ENCODE peak calls at places on chromosome 11, in six cellular contexts. U is brain microvascular endothelial cell, T is SK-N-SH, Y is ovary, L is HCT116, K is GM23338. F is an unnamed sample.

GRCh38 chr11:66676931-66677598 is 622 bp downstream of the RBM4B start:
- DNase-seq in T (no peak), K (no peak), Y (no peak), L (no peak), U (no peak), F (no peak)

GRCh38 chr11:67418476-67419281 is 3.2 kb downstream of the CARNS1 start:
- DNase-seq in K (no peak), T (no peak), U (no peak), L (no peak), Y (no peak), F (no peak)

GRCh38 chr11:77517226-77517625 is 43.3 kb upstream of the PAK1 start:
- DNase-seq in T (no peak), L (no peak), K (no peak), Y (no peak), U (no peak), F (no peak)

GRCh38 chr11:15663778-15664218 is 549.1 kb downstream of the INSC start:
- DNase-seq in Y (no peak), K (peak; percentile 62), L (no peak), U (no peak), T (no peak), F (no peak)

GRCh38 chr11:134780486-134781155 is 368.6 kb upstream of the B3GAT1 start:
- DNase-seq in U (peak; percentile 62), Y (no peak), K (no peak), L (no peak), T (no peak), F (no peak)

GRCh38 chr11:95977534-95978174 is 53.7 kb upstream of the MTMR2 start:
- DNase-seq in U (peak; percentile 86), Y (no peak), L (no peak), T (no peak), K (no peak), F (no peak)

GRCh38 chr11:134079317-134079716 is 10.4 kb downstream of the JAM3 start:
- DNase-seq in L (no peak), K (no peak), Y (no peak), U (no peak), T (no peak), F (no peak)

GRCh38 chr11:108498046-108498815 is at the start of gene POGLUT3:
- DNase-seq in U (peak; percentile 17), Y (peak; percentile 62), K (peak; percentile 76), L (no peak), T (peak; percentile 93), F (no peak)

GRCh38 chr11:75400110-75400865 is 970 bp downstream of the RPS3 start:
- DNase-seq in L (no peak), Y (no peak), K (no peak), T (no peak), U (no peak), F (no peak)

GRCh38 chr11:132838621-132839020 is 693.7 kb downstream of the OPCML start:
- DNase-seq in T (no peak), K (no peak), L (no peak), Y (no peak), U (peak; percentile 70), F (peak; percentile 40)

GRCh38 chr11:130528301-130528651 is 79.8 kb downstream of the ADAMTS15 start:
- DNase-seq in T (no peak), L (no peak), K (no peak), U (no peak), Y (no peak), F (no peak)

GRCh38 chr11:46529086-46529905 is 64.5 kb downstream of the AMBRA1 start:
- DNase-seq in T (peak; percentile 83), U (peak; percentile 45), K (peak; percentile 91), Y (peak; percentile 61), L (peak; percentile 49), F (no peak)

GRCh38 chr11:71240865-71241691 is 11.3 kb downstream of the SHANK2 start:
- DNase-seq in T (peak; percentile 12), L (no peak), K (peak; percentile 65), Y (no peak), U (peak; percentile 90), F (no peak)

GRCh38 chr11:115279831-115280761 is 224.1 kb downstream of the CADM1 start:
- DNase-seq in Y (no peak), K (no peak), U (no peak), T (no peak), L (no peak), F (no peak)

GRCh38 chr11:93740802-93741093 is 547 bp downstream of the TAF1D start:
- DNase-seq in U (peak; percentile 46), Y (peak; percentile 58), L (no peak), T (peak; percentile 58), K (peak; percentile 63), F (peak; percentile 68)

GRCh38 chr11:1356478-1356960 is 33.2 kb upstream of the BRSK2 start:
- DNase-seq in T (no peak), Y (no peak), L (no peak), U (no peak), K (no peak), F (no peak)

GRCh38 chr11:100980156-100980555 is 149.5 kb downstream of the PGR start:
- DNase-seq in T (no peak), U (no peak), K (peak; percentile 60), Y (no peak), L (no peak), F (no peak)

GRCh38 chr11:12802418-12803085 is 128.3 kb downstream of the TEAD1 start:
- DNase-seq in Y (peak; percentile 82), K (peak; percentile 27), L (peak; percentile 97), U (peak; percentile 79), T (no peak), F (no peak)

GRCh38 chr11:44943696-44944095 is 7.0 kb downstream of the TP53I11 start:
- DNase-seq in U (no peak), L (no peak), T (no peak), K (no peak), Y (no peak), F (no peak)

GRCh38 chr11:88508808-88509581 is 171.5 kb upstream of the CTSC start:
- DNase-seq in Y (no peak), K (peak; percentile 74), T (peak; percentile 36), L (no peak), U (no peak), F (no peak)

GRCh38 chr11:62922653-62923371 is 1.6 kb upstream of the CHRM1 start:
- DNase-seq in L (no peak), K (peak; percentile 72), Y (no peak), U (no peak), T (no peak), F (peak; percentile 76)

GRCh38 chr11:64284048-64284961 is at the start of gene BAD:
- DNase-seq in Y (peak; percentile 96), T (peak; percentile 99), L (peak; percentile 82), U (peak; percentile 92), K (peak; percentile 98), F (peak; percentile 97)

GRCh38 chr11:128830290-128830813 is 36.7 kb downstream of the KCNJ1 start:
- DNase-seq in L (no peak), Y (no peak), U (no peak), T (no peak), K (no peak), F (no peak)

GRCh38 chr11:128831781-128832497 is 35.2 kb downstream of the KCNJ1 start:
- DNase-seq in U (no peak), Y (no peak), T (no peak), L (no peak), K (no peak), F (no peak)

GRCh38 chr11:128828350-128828749 is 38.7 kb downstream of the KCNJ1 start:
- DNase-seq in Y (no peak), K (no peak), T (no peak), L (no peak), U (peak; percentile 12), F (no peak)

GRCh38 chr11:128827494-128827893 is 39.6 kb downstream of the KCNJ1 start:
- DNase-seq in L (no peak), K (no peak), T (no peak), Y (no peak), U (no peak), F (no peak)

GRCh38 chr11:128830836-128831780 is 36.0 kb downstream of the KCNJ1 start:
- DNase-seq in U (peak; percentile 84), K (peak; percentile 91), T (peak; percentile 79), Y (peak; percentile 83), L (peak; percentile 68), F (peak; percentile 73)
- H3K4me3 ChIP-seq in U (no peak overlapping the region), K (no peak overlapping the region), T (no peak overlapping the region), Y (no peak overlapping the region), L (no peak overlapping the region), F (no peak overlapping the region)

GRCh38 chr11:23563591-23563990 is 703.3 kb upstream of the CCDC179 start:
- DNase-seq in K (no peak), L (no peak), U (no peak), T (no peak), Y (no peak), F (no peak)
- H3K27ac ChIP-seq in K (no peak overlapping the region), L (no peak overlapping the region), U (no peak overlapping the region), T (no peak overlapping the region), Y (no peak overlapping the region), F (no peak overlapping the region)

GRCh38 chr11:17894929-17895658 is 117.8 kb downstream of the SERGEF start:
- DNase-seq in U (no peak), L (no peak), K (no peak), T (peak; percentile 36), Y (no peak), F (peak; percentile 61)

GRCh38 chr11:17887779-17888178 is 125.1 kb downstream of the SERGEF start:
- DNase-seq in U (peak; percentile 54), K (peak; percentile 78), T (no peak), Y (no peak), L (no peak), F (no peak)

GRCh38 chr11:17892409-17892808 is 120.4 kb downstream of the SERGEF start:
- DNase-seq in L (no peak), Y (no peak), U (no peak), K (no peak), T (no peak), F (no peak)

DNA sequence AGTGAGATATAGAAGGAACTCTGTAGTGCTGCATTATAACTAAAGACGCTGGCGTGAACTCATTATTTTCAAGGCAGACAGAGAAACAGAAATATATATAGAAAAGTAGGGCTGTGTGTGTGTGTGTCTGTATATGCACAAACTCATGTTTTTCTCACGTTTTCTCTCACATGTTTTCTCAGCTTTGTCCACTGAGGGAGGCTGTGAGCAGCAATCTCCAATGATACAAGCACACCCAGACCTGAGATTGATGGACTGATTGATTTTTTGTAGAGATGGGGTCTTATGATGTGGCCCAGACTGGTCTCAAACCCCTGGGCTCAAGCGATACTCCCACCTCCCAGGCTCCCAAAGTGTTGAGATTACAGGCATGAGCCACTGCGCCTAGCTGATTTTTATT is 122.5 kb downstream of the SERGEF start:
- DNase-seq in L (no peak), Y (no peak), K (peak; percentile 46), T (no peak), U (no peak), F (no peak)
- TF ChIP-seq CTCF in L (peak; percentile 36), Y (no peak), K (peak; percentile 14), T (peak; percentile 12), U (no peak), F (peak; percentile 14)

DNA sequence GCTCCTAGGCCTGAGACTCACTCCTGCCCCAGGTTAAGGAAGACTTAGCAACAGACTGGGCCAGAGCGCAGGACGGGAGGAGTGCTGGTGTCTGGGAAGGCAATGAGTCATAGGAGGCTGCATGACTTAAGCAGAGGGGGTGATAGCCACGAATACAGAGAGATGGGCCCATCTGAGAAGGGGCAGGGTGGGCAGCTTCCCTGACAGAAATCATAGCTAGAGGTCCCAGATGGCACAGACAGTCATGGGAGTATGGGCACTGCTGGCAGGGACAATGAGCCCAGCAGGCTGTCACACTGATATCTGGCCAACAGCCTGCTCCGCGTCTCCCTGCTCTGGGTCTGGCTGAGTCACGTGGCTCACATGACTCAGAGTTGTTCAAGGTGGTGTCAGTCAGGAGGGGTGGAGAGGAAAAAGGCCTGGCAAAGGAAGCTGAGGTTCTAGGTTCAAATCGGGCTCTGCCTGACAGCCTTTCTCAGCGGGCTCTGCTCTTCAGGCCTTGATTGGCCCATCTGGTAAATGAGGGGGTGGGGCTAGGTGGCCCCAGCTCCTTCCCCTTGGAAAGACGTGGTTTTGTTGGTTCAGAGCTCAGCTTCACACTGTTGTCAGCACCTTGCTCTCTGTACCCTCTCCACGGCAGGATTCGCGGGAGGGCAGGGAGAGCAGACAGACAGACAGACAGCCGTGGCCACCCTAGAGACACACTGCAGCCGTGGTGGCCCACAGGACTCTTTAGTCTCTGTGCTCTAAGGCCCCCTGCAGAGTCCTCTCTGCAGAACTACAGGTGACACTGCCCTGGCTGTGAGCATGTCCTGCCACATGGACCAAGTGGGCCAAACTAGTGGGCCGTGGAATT is 47.8 kb downstream of the DBX1 start:
- DNase-seq in K (no peak), L (peak; percentile 82), U (peak; percentile 92), Y (peak; percentile 85), T (peak; percentile 44), F (peak; percentile 90)
- H3K4me3 ChIP-seq in K (no peak overlapping the region), L (peak overlapping the region; percentile 16), U (peak overlapping the region; percentile 28), Y (peak overlapping the region; percentile 11), T (no peak overlapping the region), F (peak overlapping the region; percentile 20)

F was measured in dorsolateral prefrontal cortex.